ENCODE peak calls at places on chromosomes 4 and X, in six cellular contexts. U, J, A, Y, S and B are unnamed samples.

GRCh38 chr4:15375707-15376106 is 52.1 kb upstream of the C1QTNF7 start:
- DNase-seq in U (no peak), J (no peak), A (no peak), Y (no peak), S (no peak), B (no peak)

GRCh38 chr4:37392540-37393255 is 148.2 kb downstream of the NWD2 start:
- DNase-seq in U (peak; percentile 79), J (no peak), A (peak; percentile 20), Y (peak; percentile 35), S (no peak), B (no peak)

GRCh38 chr4:150234246-150234645 is 156.0 kb downstream of the DCLK2 start:
- DNase-seq in U (no peak), J (no peak), A (no peak), Y (no peak), S (no peak), B (no peak)

GRCh38 chrX:124594017-124594651 is 247.8 kb downstream of the SH2D1A start:
- DNase-seq in U (no peak), J (no peak), A (no peak), Y (no peak), S (no peak), B (no peak)

GRCh38 chrX:57286507-57287251 is at the start of gene FAAH2:
- DNase-seq in U (peak; percentile 86), J (peak; percentile 85), A (no peak), Y (no peak), S (peak; percentile 10), B (peak; percentile 57)

GRCh38 chr4:24584175-24584850 is at the start of gene DHX15:
- DNase-seq in U (peak; percentile 99), J (peak; percentile 98), A (peak; percentile 85), Y (peak; percentile 95), S (peak; percentile 97), B (peak; percentile 94)

GRCh38 chrX:21691512-21692018 is 33.4 kb upstream of the KLHL34 start:
- DNase-seq in U (no peak), J (no peak), A (no peak), Y (no peak), S (no peak), B (no peak)

GRCh38 chrX:18617351-18617750 is 54.6 kb downstream of the RS1 start:
- DNase-seq in U (no peak), J (no peak), A (no peak), Y (no peak), S (peak; percentile 15), B (no peak)

GRCh38 chrX:13087322-13088154 is 43.1 kb upstream of the FAM9C start:
- DNase-seq in U (no peak), J (no peak), A (no peak), Y (no peak), S (no peak), B (no peak)

GRCh38 chr4:182179105-182179504 is 64.1 kb upstream of the TENM3 start:
- DNase-seq in U (no peak), J (no peak), A (no peak), Y (no peak), S (no peak), B (no peak)

GRCh38 chr4:180057891-180058643 is 2185.1 kb upstream of the TENM3 start:
- DNase-seq in U (peak; percentile 75), J (peak; percentile 69), A (peak; percentile 18), Y (peak; percentile 9), S (peak; percentile 49), B (no peak)

DNA sequence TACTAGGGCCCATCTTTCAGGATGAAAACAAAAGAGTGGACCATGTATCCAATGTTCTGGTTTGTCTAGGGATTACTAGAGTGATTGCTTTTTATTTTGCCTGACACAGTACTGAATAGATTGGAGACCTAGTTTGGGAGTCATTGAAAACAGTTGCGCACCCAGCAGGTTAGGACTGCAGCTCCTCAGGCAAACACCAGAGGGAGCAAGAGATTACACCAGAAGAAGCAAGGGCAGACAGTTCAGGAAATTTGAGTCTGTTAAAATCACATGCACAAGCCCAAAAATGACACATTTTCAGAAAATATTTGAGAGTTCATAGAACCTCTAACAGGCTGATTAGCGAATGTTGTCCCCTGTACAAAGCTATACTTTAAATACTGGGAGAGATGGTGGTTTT is 55.6 kb downstream of the CYLC1 start:
- DNase-seq in U (no peak), J (no peak), A (peak; percentile 3), Y (no peak), S (peak; percentile 28), B (no peak)
- TF ChIP-seq CTCF in U (no peak), J (peak; percentile 25), A (peak; percentile 67), Y (no peak), S (no peak), B (no peak)

GRCh38 chr4:52612341-52612740 is 46.8 kb downstream of the USP46 start:
- DNase-seq in U (no peak), J (no peak), A (no peak), Y (no peak), S (no peak), B (no peak)
- TF ChIP-seq CTCF in U (no peak), J (no peak), A (no peak), Y (no peak), S (no peak), B (no peak)

GRCh38 chr4:10185518-10186227 is 69.1 kb upstream of the WDR1 start:
- DNase-seq in U (no peak), J (no peak), A (no peak), Y (no peak), S (peak; percentile 75), B (no peak)

GRCh38 chr4:10184501-10184938 is 67.9 kb upstream of the WDR1 start:
- DNase-seq in U (no peak), J (no peak), A (no peak), Y (no peak), S (no peak), B (no peak)

GRCh38 chr4:10184051-10184450 is 67.5 kb upstream of the WDR1 start:
- DNase-seq in U (no peak), J (no peak), A (no peak), Y (no peak), S (no peak), B (no peak)

GRCh38 chr4:10188400-10189004 is 71.9 kb upstream of the WDR1 start:
- DNase-seq in U (no peak), J (no peak), A (no peak), Y (no peak), S (no peak), B (no peak)

DNA sequence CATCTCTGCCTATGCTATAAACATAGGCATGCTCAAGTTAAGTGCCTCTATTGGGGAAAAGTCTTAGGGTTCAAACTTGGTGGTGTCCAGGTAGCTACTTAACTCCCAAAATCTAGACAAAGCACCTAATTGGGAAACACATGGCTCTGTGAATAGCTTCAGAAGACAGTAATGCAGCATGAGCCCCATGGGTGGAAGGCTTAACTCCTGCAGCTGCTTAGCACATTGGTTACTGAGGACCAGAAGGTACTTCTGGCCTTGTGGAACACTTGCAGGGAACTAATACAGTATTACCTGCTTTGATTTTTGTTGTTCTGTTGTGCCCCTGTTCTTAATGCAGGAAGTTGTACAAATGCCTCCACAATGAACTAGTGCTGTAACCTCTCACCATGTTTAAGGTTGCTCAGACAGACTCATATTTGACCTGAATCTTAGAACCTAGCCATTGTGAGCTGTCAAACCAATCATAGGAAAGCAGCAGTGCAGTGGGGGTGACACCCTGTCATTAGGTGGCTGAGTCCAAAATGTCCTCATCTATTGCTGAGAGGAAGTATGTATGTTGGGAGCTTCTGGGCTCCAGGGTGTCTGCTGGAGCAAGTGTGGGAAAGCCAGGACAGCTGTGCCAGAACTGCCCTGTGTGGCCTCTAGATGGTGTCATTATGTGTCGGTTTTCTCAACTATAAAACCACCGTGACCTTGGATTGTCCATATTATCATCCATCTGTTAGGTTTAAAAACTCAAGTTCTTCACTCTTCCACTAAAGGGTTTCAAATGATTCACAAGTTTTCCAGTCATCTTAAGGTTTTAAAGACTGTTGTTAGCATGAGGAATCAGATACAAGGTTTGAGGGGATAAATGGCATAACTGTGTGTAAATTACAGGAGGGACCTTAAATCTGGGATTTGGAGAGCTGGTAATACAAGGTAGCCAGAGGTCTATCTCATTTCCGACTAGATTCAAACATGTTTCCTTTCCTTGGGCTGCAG is 69.9 kb upstream of the WDR1 start:
- DNase-seq in U (no peak), J (no peak), A (no peak), Y (no peak), S (peak; percentile 14), B (no peak)
- TF ChIP-seq CTCF in U (peak; percentile 15), J (no peak), A (no peak), Y (no peak), S (peak; percentile 23), B (no peak)

DNA sequence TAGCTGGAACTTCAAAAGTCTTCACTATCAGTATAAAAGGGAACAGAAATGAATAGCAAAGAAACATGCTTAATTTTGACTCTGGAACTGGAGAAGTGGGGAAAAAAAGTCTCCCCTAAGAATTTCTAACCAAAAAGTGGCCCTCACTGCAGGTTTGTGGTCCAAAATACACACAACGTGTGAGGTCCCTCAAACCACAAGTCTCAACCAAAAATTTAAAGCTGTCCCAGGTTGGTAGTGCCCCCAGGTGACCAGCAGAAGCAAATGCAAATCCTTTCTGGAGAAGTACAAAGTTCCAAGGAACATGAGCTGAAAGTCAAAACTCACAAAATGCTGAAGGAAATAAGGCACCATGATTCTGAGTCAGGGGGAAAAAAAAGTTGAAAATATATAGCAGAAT is 23.6 kb upstream of the VAMP7 start:
- DNase-seq in U (no peak), J (no peak), A (no peak), Y (no peak), S (no peak), B (no peak)
- TF ChIP-seq CTCF in U (no peak), J (peak; percentile 14), A (peak; percentile 30), Y (no peak), S (no peak), B (no peak)